ENCODE peak calls at places on chromosomes 6 and 20, in five cellular contexts. X is Right ventricle myocardium inferior; O is natural killer cell; U is naive thymus-derived CD4-positive, alpha-beta T cell; N is omental fat pad. D is an unnamed sample.

GRCh38 chr6:8182857-8183256 is 80.5 kb upstream of the EEF1E1 start:
- ATAC-seq in N (no peak), X (peak; percentile 75), O (no peak), U (no peak), D (no peak)

GRCh38 chr6:72466971-72467566 is 154.8 kb upstream of the KCNQ5 start:
- ATAC-seq in O (no peak), U (no peak), N (no peak), X (no peak), D (no peak)

GRCh38 chr6:225121-225721 is 67.1 kb upstream of the DUSP22 start:
- ATAC-seq in X (peak; percentile 32), O (peak; percentile 59), N (peak; percentile 37), U (peak; percentile 79), D (peak; percentile 35)

GRCh38 chr6:48744948-48745347 is 634.0 kb upstream of the PTCHD4 start:
- ATAC-seq in N (peak; percentile 85), O (no peak), X (no peak), U (no peak), D (no peak)

GRCh38 chr20:42380287-42380686 is 762.1 kb upstream of the CHD6 start:
- ATAC-seq in O (no peak), X (no peak), U (no peak), N (no peak), D (no peak)

GRCh38 chr20:50003253-50003656 is 20.5 kb downstream of the SNAI1 start:
- ATAC-seq in O (no peak), X (no peak), N (peak; percentile 92), U (peak; percentile 84), D (no peak)

GRCh38 chr6:14425805-14426204 is 308.2 kb downstream of the CD83 start:
- ATAC-seq in O (no peak), X (no peak), N (no peak), U (no peak), D (no peak)

GRCh38 chr6:130075879-130076278 is 57.5 kb downstream of the L3MBTL3 start:
- ATAC-seq in O (no peak), U (no peak), N (no peak), X (no peak), D (no peak)

GRCh38 chr20:50680106-50680960 is 11.0 kb downstream of the RIPOR3 start:
- ATAC-seq in X (peak; percentile 71), N (peak; percentile 57), O (no peak), U (no peak), D (peak; percentile 85)

GRCh38 chr6:125245109-125245508 is 56.7 kb downstream of the HDDC2 start:
- ATAC-seq in X (no peak), U (no peak), N (no peak), O (no peak), D (no peak)

GRCh38 chr6:1311400-1312192 is at the start of gene FOXQ1:
- ATAC-seq in X (no peak), O (no peak), U (peak; percentile 16), N (no peak), D (peak; percentile 73)

GRCh38 chr6:105884426-105884825 is 201.7 kb upstream of the PRDM1 start:
- ATAC-seq in U (no peak), O (no peak), N (no peak), X (peak; percentile 54), D (no peak)

GRCh38 chr6:124888581-124889371 is 73.5 kb upstream of the RNF217 start:
- ATAC-seq in N (no peak), X (no peak), U (peak; percentile 31), O (no peak), D (no peak)

GRCh38 chr20:44720617-44720993 is 5.4 kb downstream of the CCN5 start:
- ATAC-seq in X (peak; percentile 51), O (no peak), U (no peak), N (no peak), D (peak; percentile 71)